ENCODE peak calls at places on chromosome 3, in four cellular contexts. W is T1000, R is GM20000, I is EL. Z is an unnamed sample.

GRCh38 chr3:128864351-128864811 is 15.0 kb upstream of the ACAD9 start:
- DNase-seq in W (no peak), R (no peak), I (no peak), Z (no peak)

GRCh38 chr3:183254816-183255730 is 2.0 kb downstream of the B3GNT5 start:
- DNase-seq in W (no peak), R (no peak), I (no peak), Z (no peak)

GRCh38 chr3:177385831-177386301 is 188.6 kb upstream of the TBL1XR1 start:
- DNase-seq in W (no peak), R (no peak), I (peak; percentile 28), Z (no peak)

GRCh38 chr3:69890094-69890493 is 109.4 kb upstream of the SAMMSON start:
- DNase-seq in W (peak; percentile 10), R (no peak), I (peak; percentile 74), Z (no peak)

GRCh38 chr3:187445352-187445751 is 77.2 kb downstream of the RTP4 start:
- DNase-seq in W (no peak), R (no peak), I (no peak), Z (no peak)

GRCh38 chr3:88002448-88002847 is 56.4 kb downstream of the CGGBP1 start:
- DNase-seq in W (no peak), R (no peak), I (no peak), Z (no peak)

GRCh38 chr3:61632568-61633175 is 71.3 kb downstream of the PTPRG start:
- DNase-seq in W (no peak), R (no peak), I (peak; percentile 30), Z (no peak)

GRCh38 chr3:198079771-198080520 is 119.9 kb downstream of the LMLN start:
- DNase-seq in W (no peak), R (peak; percentile 14), I (peak; percentile 19), Z (no peak)

GRCh38 chr3:172397716-172398405 is 50.4 kb downstream of the GHSR start:
- DNase-seq in W (no peak), R (no peak), I (no peak), Z (no peak)

GRCh38 chr3:195397524-195397923 is 45.3 kb downstream of the ACAP2 start:
- DNase-seq in W (no peak), R (no peak), I (no peak), Z (no peak)

GRCh38 chr3:129001101-129001816 is at the start of gene EFCC1:
- DNase-seq in W (no peak), R (peak; percentile 38), I (peak; percentile 26), Z (no peak)

GRCh38 chr3:142237891-142238290 is 12.5 kb upstream of the GK5 start:
- DNase-seq in W (no peak), R (no peak), I (peak; percentile 23), Z (no peak)

GRCh38 chr3:44954289-44954688 is 21.7 kb downstream of the ZDHHC3 start:
- DNase-seq in W (no peak), R (no peak), I (no peak), Z (no peak)

GRCh38 chr3:94184781-94185180 is 121.9 kb downstream of the NSUN3 start:
- DNase-seq in W (no peak), R (no peak), I (peak; percentile 68), Z (no peak)

GRCh38 chr3:53860196-53860595 is 13.8 kb downstream of the IL17RB start:
- DNase-seq in W (no peak), R (no peak), I (no peak), Z (no peak)

GRCh38 chr3:29186131-29186599 is 94.7 kb upstream of the RBMS3 start:
- DNase-seq in W (no peak), R (no peak), I (peak; percentile 97), Z (peak; percentile 78)

GRCh38 chr3:15858547-15859506 is 61.0 kb upstream of the ANKRD28 start:
- DNase-seq in W (no peak), R (peak; percentile 81), I (peak; percentile 11), Z (no peak)

GRCh38 chr3:177347611-177348010 is 150.3 kb upstream of the TBL1XR1 start:
- DNase-seq in W (no peak), R (no peak), I (no peak), Z (no peak)

GRCh38 chr3:21942328-21942727 is 191.3 kb upstream of the ZNF385D start:
- DNase-seq in W (peak; percentile 32), R (no peak), I (peak; percentile 92), Z (no peak)

GRCh38 chr3:79086514-79086913 is 681.3 kb downstream of the ROBO1 start:
- DNase-seq in W (peak; percentile 18), R (peak; percentile 49), I (peak; percentile 64), Z (peak; percentile 17)

GRCh38 chr3:183443395-183444132 is 15.1 kb upstream of the MCF2L2 start:
- DNase-seq in W (no peak), R (no peak), I (no peak), Z (no peak)

GRCh38 chr3:156151824-156152428 is 31.5 kb downstream of the KCNAB1 start:
- DNase-seq in W (peak; percentile 49), R (peak; percentile 57), I (peak; percentile 66), Z (peak; percentile 6)

GRCh38 chr3:105837143-105837740 is 31.6 kb downstream of the CBLB start:
- DNase-seq in W (no peak), R (peak; percentile 52), I (no peak), Z (no peak)

GRCh38 chr3:122786067-122786466 is 7.6 kb downstream of the HSPBAP1 start:
- DNase-seq in W (no peak), R (no peak), I (peak; percentile 72), Z (no peak)

GRCh38 chr3:41836360-41837134 is 125.4 kb downstream of the ULK4 start:
- DNase-seq in W (no peak), R (peak; percentile 40), I (no peak), Z (no peak)

GRCh38 chr3:59424268-59425010 is 374.6 kb upstream of the CFAP20DC start:
- DNase-seq in W (no peak), R (peak; percentile 15), I (peak; percentile 53), Z (no peak)

GRCh38 chr3:152973575-152973974 is 138.6 kb downstream of the P2RY1 start:
- DNase-seq in W (no peak), R (no peak), I (no peak), Z (no peak)

GRCh38 chr3:159764211-159765024 is 224.2 kb upstream of the IL12A start:
- DNase-seq in W (no peak), R (peak; percentile 65), I (no peak), Z (peak; percentile 57)

GRCh38 chr3:87996845-87997244 is 62.0 kb downstream of the CGGBP1 start:
- DNase-seq in W (no peak), R (no peak), I (no peak), Z (no peak)

GRCh38 chr3:36058404-36059035 is 321.8 kb upstream of the STAC start:
- DNase-seq in W (no peak), R (no peak), I (no peak), Z (no peak)

GRCh38 chr3:149957352-149958140 is 13.1 kb downstream of the PFN2 start:
- DNase-seq in W (no peak), R (no peak), I (no peak), Z (no peak)

GRCh38 chr3:4824948-4825325 is 154.3 kb upstream of the BHLHE40 start:
- DNase-seq in W (peak; percentile 7), R (no peak), I (peak; percentile 34), Z (no peak)